ENCODE peak calls at places on chromosome 13, in seven cellular contexts. R is stimulated activated CD8-positive, alpha-beta memory T cell treated with anti-CD3 and anti-CD28 coated beads, Interleukin-12 subunit alpha, Interleukin-12 subunit beta, amount 100 ng/mL, for 1 hour; S is activated naive CD8-positive, alpha-beta T cell treated with anti-CD3 and anti-CD28 coated beads, Interleukin-2, amount 50 U/mL, for 24 hours; K is AG04450; M is lower lobe of right lung; H is heart left ventricle; F is amniotic stem cell. N is an unnamed sample.

GRCh38 chr13:110666255-110666533 is 39.7 kb downstream of the CARS2 start:
- DNase-seq in R (no peak), S (no peak), K (no peak), M (no peak), H (no peak), F (no peak), N (no peak)

GRCh38 chr13:30577381-30577780 is 40.3 kb upstream of the USPL1 start:
- DNase-seq in R (peak), S (peak), K (peak), M (no peak), H (no peak), F (peak), N (no peak)

GRCh38 chr13:73069206-73069815 is 10.5 kb downstream of the KLF5 start:
- DNase-seq in R (no peak), S (no peak), K (no peak), M (no peak), H (no peak), F (no peak), N (no peak)

GRCh38 chr13:28494861-28495585 is at the start of gene FLT1:
- DNase-seq in R (no peak), S (peak), K (no peak), M (peak), H (peak), F (peak), N (peak)

GRCh38 chr13:100547805-100548204 is 40.8 kb downstream of the GGACT start:
- DNase-seq in R (no peak), S (no peak), K (no peak), M (no peak), H (no peak), F (no peak), N (no peak)

GRCh38 chr13:45297456-45298205 is 43.4 kb downstream of the TPT1 start:
- DNase-seq in R (no peak), S (no peak), K (no peak), M (no peak), H (no peak), F (no peak), N (peak)

GRCh38 chr13:66139701-66140100 is 1090.4 kb downstream of the PCDH9 start:
- DNase-seq in R (no peak), S (no peak), K (no peak), M (no peak), H (no peak), F (no peak), N (no peak)

GRCh38 chr13:44237276-44237767 is 136.3 kb upstream of the SERP2 start:
- DNase-seq in R (no peak), S (peak), K (peak), M (no peak), H (peak), F (peak), N (no peak)

GRCh38 chr13:33471182-33471581 is 185.6 kb upstream of the STARD13 start:
- DNase-seq in R (no peak), S (no peak), K (no peak), M (no peak), H (no peak), F (no peak), N (no peak)

GRCh38 chr13:73141292-73141771 is 82.5 kb downstream of the KLF5 start:
- DNase-seq in R (no peak), S (no peak), K (no peak), M (no peak), H (no peak), F (no peak), N (no peak)

GRCh38 chr13:46716821-46717220 is 80.1 kb downstream of the ESD start:
- DNase-seq in R (no peak), S (no peak), K (no peak), M (no peak), H (no peak), F (no peak), N (no peak)

GRCh38 chr13:106488671-106489070 is 46.8 kb downstream of the EFNB2 start:
- DNase-seq in R (no peak), S (no peak), K (no peak), M (no peak), H (no peak), F (no peak), N (no peak)

GRCh38 chr13:113926301-113926761 is 47.5 kb downstream of the C13orf46 start:
- DNase-seq in R (no peak), S (no peak), K (no peak), M (no peak), H (no peak), F (no peak), N (no peak)

GRCh38 chr13:99150575-99151370 is 49.9 kb upstream of the UBAC2 start:
- DNase-seq in R (no peak), S (no peak), K (no peak), M (no peak), H (no peak), F (peak), N (no peak)

GRCh38 chr13:98022210-98022609 is 68.7 kb downstream of the IPO5 start:
- DNase-seq in R (no peak), S (no peak), K (peak), M (no peak), H (peak), F (no peak), N (no peak)

GRCh38 chr13:25375727-25376358 is 4.1 kb downstream of the ATP8A2 start:
- DNase-seq in R (peak), S (peak), K (peak), M (no peak), H (peak), F (no peak), N (no peak)

GRCh38 chr13:108858676-108859075 is 229.3 kb downstream of the MYO16 start:
- DNase-seq in R (no peak), S (no peak), K (no peak), M (no peak), H (no peak), F (no peak), N (no peak)